ENCODE peak calls at places on chromosomes 5 and 9, in four cellular contexts. Y is activated T-helper 9 cell treated with anti-CD3 and anti-CD28 coated beads, Interleukin-2, amount 50 U/mL, for 16 hours; T is HT1080; V is activated CD8-positive, alpha-beta T cell treated with anti-CD3 and anti-CD28 coated beads for 36 hours. A is an unnamed sample.

GRCh38 chr5:177141496-177141895 is 7.9 kb downstream of the NSD1 start:
- DNase-seq in T (no peak), V (no peak), Y (no peak), A (no peak)

GRCh38 chr5:75551471-75551870 is 39.8 kb downstream of the POLK start:
- DNase-seq in V (no peak), T (no peak), Y (no peak), A (no peak)

GRCh38 chr5:179137643-179138567 is 77.7 kb downstream of the ZNF354C start:
- DNase-seq in T (no peak), V (no peak), Y (no peak), A (peak)

GRCh38 chr5:124902097-124902821 is 155.8 kb upstream of the ZNF608 start:
- DNase-seq in Y (no peak), V (peak), T (peak), A (no peak)

GRCh38 chr5:136210259-136210658 is 17.3 kb upstream of the SMIM32 start:
- DNase-seq in Y (no peak), V (no peak), T (no peak), A (no peak)

GRCh38 chr9:32968101-32969011 is 33.1 kb downstream of the APTX start:
- DNase-seq in T (peak), Y (peak), V (peak), A (peak)

GRCh38 chr5:26009742-26010141 is 1028.6 kb downstream of the CDH9 start:
- DNase-seq in T (peak), Y (no peak), V (no peak), A (no peak)

GRCh38 chr5:102678267-102679058 is 76.6 kb upstream of the PAM start:
- DNase-seq in V (no peak), Y (no peak), T (peak), A (no peak)

GRCh38 chr9:72509635-72510034 is 11.8 kb upstream of the TMC1 start:
- DNase-seq in Y (no peak), T (peak), V (no peak), A (no peak)

GRCh38 chr9:18981471-18982245 is 51.4 kb downstream of the SAXO1 start:
- DNase-seq in Y (no peak), V (no peak), T (no peak), A (no peak)

GRCh38 chr5:176152191-176152932 is 85.9 kb upstream of the SIMC1 start:
- DNase-seq in Y (no peak), V (no peak), T (no peak), A (no peak)

GRCh38 chr5:173833200-173833599 is 54.9 kb upstream of the CPEB4 start:
- DNase-seq in T (no peak), Y (no peak), V (no peak), A (no peak)

GRCh38 chr9:94517254-94517653 is 37.6 kb upstream of the PCAT7 start:
- DNase-seq in T (no peak), V (no peak), Y (no peak), A (no peak)

GRCh38 chr9:133825555-133826198 is 87.5 kb upstream of the SARDH start:
- DNase-seq in V (no peak), T (no peak), Y (no peak), A (no peak)

GRCh38 chr5:154708845-154709244 is 46.3 kb upstream of the LARP1 start:
- DNase-seq in T (peak), V (no peak), Y (no peak), A (no peak)

GRCh38 chr5:131265318-131265803 is 1.5 kb downstream of the CDC42SE2 start:
- DNase-seq in V (no peak), T (peak), Y (no peak), A (no peak)

GRCh38 chr9:98172604-98173003 is 19.8 kb downstream of the CORO2A start:
- DNase-seq in Y (no peak), V (no peak), T (peak), A (no peak)

GRCh38 chr9:80892703-80893102 is 796.6 kb downstream of the TLE1 start:
- DNase-seq in V (no peak), T (no peak), Y (no peak), A (no peak)

GRCh38 chr5:33281507-33281906 is 159.3 kb upstream of the TARS1 start:
- DNase-seq in Y (no peak), T (no peak), V (no peak), A (no peak)